ENCODE peak calls at places on chromosomes 13 and 19, in seven cellular contexts. B, C, G, U, T, W and M are unnamed samples.

GRCh38 chr19:49447485-49448431 is 3.9 kb downstream of the PIH1D1 start:
- DNase-seq in B (no peak), C (no peak), G (peak; percentile 8), U (no peak), T (peak; percentile 33), W (no peak), M (no peak)

GRCh38 chr19:58128041-58128685 is 22.4 kb downstream of the ZNF329 start:
- DNase-seq in B (no peak), C (no peak), G (no peak), U (no peak), T (no peak), W (peak; percentile 14), M (peak; percentile 7)

GRCh38 chr19:38213911-38214625 is 10.0 kb downstream of the DPF1 start:
- DNase-seq in B (no peak), C (peak; percentile 65), G (peak; percentile 61), U (no peak), T (peak; percentile 72), W (peak; percentile 85), M (peak; percentile 18)

GRCh38 chr19:18660051-18660910 is 23.2 kb upstream of the CRTC1 start:
- DNase-seq in B (no peak), C (no peak), G (peak; percentile 69), U (no peak), T (peak; percentile 68), W (peak; percentile 37), M (no peak)

GRCh38 chr13:42633495-42633894 is 59.5 kb downstream of the TNFSF11 start:
- DNase-seq in B (no peak), C (no peak), G (peak; percentile 6), U (no peak), T (no peak), W (no peak), M (peak; percentile 16)

GRCh38 chr13:88919970-88920628 is 1248.9 kb downstream of the SLITRK5 start:
- DNase-seq in B (no peak), C (no peak), G (no peak), U (no peak), T (no peak), W (no peak), M (no peak)

GRCh38 chr19:44757735-44758505 is 9.4 kb downstream of the BCL3 start:
- DNase-seq in B (no peak), C (no peak), G (peak; percentile 63), U (peak; percentile 71), T (no peak), W (no peak), M (no peak)

GRCh38 chr19:31285744-31286143 is 63.5 kb downstream of the TSHZ3 start:
- DNase-seq in B (no peak), C (no peak), G (peak; percentile 64), U (no peak), T (no peak), W (peak; percentile 54), M (no peak)

GRCh38 chr19:8505680-8506401 is 3.4 kb upstream of the PRAM1 start:
- DNase-seq in B (no peak), C (peak; percentile 55), G (peak; percentile 49), U (peak; percentile 83), T (peak; percentile 72), W (peak; percentile 80), M (peak; percentile 87)

GRCh38 chr13:23500858-23501257 is 67.4 kb upstream of the SACS start:
- DNase-seq in B (no peak), C (no peak), G (peak; percentile 96), U (no peak), T (no peak), W (peak; percentile 92), M (peak; percentile 85)

GRCh38 chr13:59674616-59675015 is 489.1 kb downstream of the DIAPH3 start:
- DNase-seq in B (no peak), C (no peak), G (no peak), U (no peak), T (no peak), W (no peak), M (no peak)

GRCh38 chr19:51751655-51752054 is at the start of gene FPR1:
- DNase-seq in B (peak; percentile 30), C (no peak), G (no peak), U (no peak), T (no peak), W (no peak), M (peak; percentile 60)

GRCh38 chr13:34708914-34709313 is 233.2 kb upstream of the NBEA start:
- DNase-seq in B (no peak), C (no peak), G (no peak), U (no peak), T (no peak), W (no peak), M (peak; percentile 13)

GRCh38 chr19:15025237-15025636 is 24.0 kb upstream of the CASP14 start:
- DNase-seq in B (no peak), C (no peak), G (no peak), U (no peak), T (no peak), W (no peak), M (peak; percentile 53)

GRCh38 chr13:91564422-91564821 is 166.0 kb downstream of the GPC5 start:
- DNase-seq in B (no peak), C (no peak), G (no peak), U (no peak), T (no peak), W (no peak), M (no peak)

GRCh38 chr19:13050274-13050673 is 52.4 kb downstream of the LYL1 start:
- DNase-seq in B (no peak), C (no peak), G (no peak), U (no peak), T (no peak), W (peak; percentile 38), M (no peak)

GRCh38 chr19:10416083-10416379 is 4.3 kb upstream of the PDE4A start:
- DNase-seq in B (no peak), C (no peak), G (no peak), U (no peak), T (no peak), W (no peak), M (no peak)

GRCh38 chr19:10419200-10419645 is 1.1 kb upstream of the PDE4A start:
- DNase-seq in B (no peak), C (no peak), G (no peak), U (no peak), T (no peak), W (peak; percentile 61), M (no peak)

GRCh38 chr19:10418281-10419199 is 1.8 kb upstream of the PDE4A start:
- DNase-seq in B (no peak), C (no peak), G (no peak), U (peak; percentile 62), T (no peak), W (peak; percentile 29), M (no peak)

GRCh38 chr19:10416380-10417257 is 3.7 kb upstream of the PDE4A start:
- DNase-seq in B (no peak), C (peak; percentile 94), G (peak; percentile 90), U (peak; percentile 84), T (peak; percentile 93), W (peak; percentile 93), M (peak; percentile 91)

GRCh38 chr19:10417598-10418280 is 2.6 kb upstream of the PDE4A start:
- DNase-seq in B (no peak), C (no peak), G (no peak), U (no peak), T (no peak), W (no peak), M (peak; percentile 30)
- H3K4me3 ChIP-seq in B (no peak overlapping the region), C (no peak overlapping the region), G (no peak overlapping the region), U (peak overlapping the region; percentile 64), T (no peak overlapping the region), W (no peak overlapping the region), M (no peak overlapping the region)

DNA sequence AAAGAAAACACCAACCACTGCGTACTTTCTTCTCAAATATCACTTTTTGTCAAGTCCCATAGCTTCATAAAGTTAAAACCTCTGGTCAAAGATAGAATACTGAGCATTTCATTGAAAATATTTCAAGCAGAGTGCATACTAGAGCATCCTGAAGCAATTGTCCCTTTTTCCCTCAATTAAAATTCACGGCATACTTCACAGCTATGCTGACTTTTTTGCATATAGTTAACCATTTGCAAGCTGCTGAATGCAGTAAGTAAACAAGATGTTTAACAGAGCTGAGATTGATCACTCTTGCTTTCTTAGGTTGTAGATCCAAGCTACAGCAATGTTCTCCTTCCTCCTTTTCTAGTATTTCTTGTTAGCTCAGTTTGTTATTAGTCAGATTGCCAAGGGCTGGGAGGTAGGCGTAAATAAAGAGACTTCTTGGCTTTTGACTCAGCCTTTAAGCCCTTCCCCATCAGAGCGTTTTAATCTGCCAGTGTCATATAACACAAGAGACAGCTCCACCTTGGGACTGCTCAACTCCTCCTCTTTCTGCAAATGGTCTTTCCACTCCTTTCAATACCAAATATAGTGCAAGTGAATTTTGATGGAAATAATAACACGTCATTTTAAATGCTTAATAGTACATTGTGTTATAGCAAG is at the start of gene SLITRK6:
- DNase-seq in B (peak; percentile 4), C (no peak), G (peak; percentile 85), U (peak; percentile 58), T (peak; percentile 50), W (peak; percentile 5), M (peak; percentile 93)
- H3K4me2 ChIP-seq in B (peak within 1 kb of the TSS; percentile 81), C (no peak within 1 kb of the TSS), G (peak within 1 kb of the TSS; percentile 81), U (peak within 1 kb of the TSS; percentile 39), T (peak within 1 kb of the TSS; percentile 1), W (no peak within 1 kb of the TSS), M (peak within 1 kb of the TSS; percentile 85)

DNA sequence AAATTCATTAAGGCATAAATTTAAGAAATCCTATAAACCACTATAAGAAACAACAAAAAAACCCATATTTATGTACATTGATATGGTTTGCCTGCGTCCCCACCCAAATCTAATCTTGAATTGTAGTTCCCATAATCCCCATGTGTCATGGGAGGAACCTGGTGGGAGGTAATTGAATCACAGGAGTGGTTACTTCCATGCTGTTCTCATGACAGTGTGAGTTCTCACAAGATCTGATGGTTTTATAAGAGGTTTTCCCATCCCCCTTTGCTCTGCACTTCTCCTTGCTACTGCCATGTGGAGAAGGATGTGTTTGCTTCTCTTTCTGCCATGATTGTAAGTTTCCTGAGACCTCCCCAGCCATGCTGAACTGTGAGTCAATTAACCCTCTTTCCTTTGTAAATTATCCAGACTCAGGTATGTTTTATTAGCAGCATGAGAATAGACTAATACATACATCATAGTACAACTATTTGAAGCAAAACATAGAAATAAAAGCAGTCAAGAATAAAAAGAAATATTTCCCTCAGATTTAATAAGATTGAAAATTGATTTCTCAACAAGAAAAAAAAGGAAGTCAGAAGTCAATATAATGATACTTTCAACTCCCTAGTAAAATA is 209.0 kb upstream of the GPC6 start:
- DNase-seq in B (no peak), C (no peak), G (no peak), U (no peak), T (no peak), W (no peak), M (no peak)
- H3K9me3 ChIP-seq in B (no peaks in the 10 kb centered on the region), C (no peaks in the 10 kb centered on the region), G (peaks cover 8% of the 10 kb centered on the region), U (peaks cover 6% of the 10 kb centered on the region), T (peaks cover 8% of the 10 kb centered on the region), W (peaks cover 5% of the 10 kb centered on the region), M (peaks cover 5% of the 10 kb centered on the region)

DNA sequence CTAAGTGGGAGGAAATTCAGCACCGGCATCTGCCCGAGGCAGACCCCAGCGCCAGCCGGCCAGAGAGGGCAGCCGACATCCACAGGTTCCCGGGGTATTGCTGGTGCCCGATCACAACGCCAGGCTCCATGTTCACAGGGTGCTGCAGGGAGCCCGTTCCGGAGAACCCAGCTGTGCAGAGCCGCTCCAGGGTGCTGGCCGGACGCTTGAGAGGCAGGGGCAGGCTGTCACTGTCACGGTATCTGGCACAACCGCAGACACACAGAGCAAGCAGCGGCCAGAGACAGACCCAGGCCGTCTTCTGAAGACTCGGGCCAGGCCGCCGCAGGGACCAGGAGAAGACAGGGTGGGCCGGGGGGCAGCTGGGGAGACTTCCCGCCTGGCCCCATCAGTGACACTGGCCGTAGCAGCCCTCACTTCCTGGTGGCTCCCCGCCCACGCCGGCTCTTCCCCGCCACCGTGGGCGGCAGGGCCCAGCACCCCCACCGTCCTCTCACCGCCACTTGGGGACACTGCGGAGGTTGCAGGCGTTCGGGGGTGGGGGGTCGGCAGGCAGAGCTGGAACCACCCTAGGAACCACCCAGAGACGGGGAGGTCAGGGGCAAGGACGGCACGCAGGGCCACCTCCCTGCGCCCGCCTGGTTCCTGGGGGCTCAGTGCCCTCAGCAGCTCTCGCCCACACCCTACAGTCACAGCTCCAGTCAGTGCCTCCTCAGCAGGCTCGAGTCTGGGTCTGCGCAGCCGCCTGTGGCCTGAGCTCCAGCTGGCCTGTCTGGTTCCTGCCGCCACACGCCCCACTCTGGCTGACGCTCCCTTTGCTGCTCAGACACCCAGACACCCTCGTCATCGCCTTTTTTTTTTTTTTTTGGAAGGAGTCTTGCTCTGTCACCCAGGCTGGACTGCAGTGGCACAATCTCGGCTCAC is 3.8 kb downstream of the RNF126 start:
- DNase-seq in B (peak; percentile 70), C (no peak), G (no peak), U (no peak), T (no peak), W (peak; percentile 98), M (no peak)
- H3K4me3 ChIP-seq in B (peak overlapping the region; percentile 48), C (no peak overlapping the region), G (no peak overlapping the region), U (no peak overlapping the region), T (no peak overlapping the region), W (peak overlapping the region; percentile 66), M (no peak overlapping the region)